ENCODE peak calls at places on chromosomes 1 and 21, in ten cellular contexts. J is fibroblast of pulmonary artery, H is lower leg skin, W is chondrocyte, E is GM23338, T is IMR-90, R is Calu3, S is transverse colon, B is adrenal gland, C is cardiac fibroblast. D is an unnamed sample.

GRCh38 chr1:39106949-39107740 is 81.0 kb downstream of the NDUFS5 start:
- DNase-seq in J (no peak), H (no peak), W (no peak), E (peak; percentile 64), T (no peak), R (no peak), S (no peak), B (no peak), C (no peak), D (no peak)

GRCh38 chr21:45826733-45827692 is 154.6 kb upstream of the COL6A1 start:
- DNase-seq in J (no peak), H (no peak), W (no peak), E (no peak), T (no peak), R (no peak), S (no peak), B (no peak), C (no peak), D (no peak)

GRCh38 chr1:27021347-27022031 is 8.8 kb upstream of the TENT5B start:
- DNase-seq in J (peak; percentile 58), H (no peak), W (no peak), E (no peak), T (peak; percentile 41), R (no peak), S (no peak), B (no peak), C (no peak), D (no peak)

GRCh38 chr1:10061276-10061675 is 28.5 kb downstream of the UBE4B start:
- DNase-seq in J (no peak), H (no peak), W (no peak), E (no peak), T (no peak), R (no peak), S (no peak), B (no peak), C (no peak), D (no peak)

GRCh38 chr21:15539376-15539775 is 190.4 kb upstream of the USP25 start:
- DNase-seq in J (no peak), H (no peak), W (no peak), E (no peak), T (no peak), R (no peak), S (no peak), B (no peak), C (no peak), D (no peak)

GRCh38 chr1:171653796-171654704 is 1.6 kb upstream of the MYOC start:
- DNase-seq in J (peak; percentile 52), H (no peak), W (no peak), E (no peak), T (peak; percentile 10), R (peak; percentile 17), S (no peak), B (no peak), C (peak; percentile 9), D (no peak)

GRCh38 chr1:16292739-16293138 is 55.8 kb upstream of the CPLANE2 start:
- DNase-seq in J (no peak), H (no peak), W (no peak), E (no peak), T (no peak), R (no peak), S (no peak), B (no peak), C (no peak), D (no peak)

GRCh38 chr1:203713125-203713524 is 51.9 kb upstream of the LAX1 start:
- DNase-seq in J (no peak), H (no peak), W (no peak), E (no peak), T (no peak), R (no peak), S (no peak), B (no peak), C (no peak), D (no peak)

GRCh38 chr1:230243583-230244377 is 176.7 kb downstream of the GALNT2 start:
- DNase-seq in J (peak; percentile 45), H (no peak), W (no peak), E (no peak), T (peak; percentile 76), R (no peak), S (no peak), B (no peak), C (peak; percentile 58), D (no peak)

GRCh38 chr1:19809044-19809750 is 5.9 kb downstream of the RNF186 start:
- DNase-seq in J (no peak), H (no peak), W (no peak), E (peak; percentile 38), T (no peak), R (no peak), S (peak; percentile 48), B (no peak), C (no peak), D (no peak)

GRCh38 chr1:75130865-75131592 is 3.2 kb upstream of the LHX8 start:
- DNase-seq in J (no peak), H (no peak), W (no peak), E (peak; percentile 76), T (no peak), R (no peak), S (no peak), B (no peak), C (no peak), D (no peak)

GRCh38 chr1:185632659-185633428 is 101.3 kb upstream of the HMCN1 start:
- DNase-seq in J (peak; percentile 81), H (no peak), W (no peak), E (no peak), T (peak; percentile 34), R (no peak), S (no peak), B (no peak), C (peak; percentile 73), D (peak; percentile 89)

GRCh38 chr1:224057461-224058199 is 56.3 kb upstream of the FBXO28 start:
- DNase-seq in J (no peak), H (no peak), W (no peak), E (no peak), T (no peak), R (no peak), S (no peak), B (no peak), C (no peak), D (no peak)

DNA sequence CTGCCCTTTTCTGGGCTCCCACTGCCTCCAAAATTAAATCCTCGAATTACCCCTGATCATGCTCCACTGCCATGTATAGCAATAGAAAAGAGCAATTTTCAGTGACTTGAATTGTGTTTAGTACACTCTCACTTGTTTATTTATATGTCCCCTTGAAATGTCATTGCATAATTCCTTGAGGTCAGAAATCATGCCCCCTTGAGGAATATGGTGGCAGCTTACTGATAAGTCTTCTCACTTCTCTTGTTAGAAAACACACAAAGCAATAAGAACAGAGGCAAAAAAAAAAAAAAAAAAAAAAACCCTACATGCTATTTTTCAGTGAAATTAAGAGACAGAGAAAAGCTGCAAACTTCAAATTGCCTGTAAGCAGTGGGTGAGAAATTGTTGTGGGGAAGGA is 37.5 kb downstream of the GPR88 start:
- DNase-seq in J (no peak), H (no peak), W (no peak), E (peak; percentile 18), T (no peak), R (no peak), S (no peak), B (no peak), C (no peak), D (peak; percentile 49)
- TF ChIP-seq CTCF in J (no peak), H (no peak), W (no peak), E (no peak), T (no peak), R (no peak), S (no peak), B (no peak), C (no peak), D (no peak)

DNA sequence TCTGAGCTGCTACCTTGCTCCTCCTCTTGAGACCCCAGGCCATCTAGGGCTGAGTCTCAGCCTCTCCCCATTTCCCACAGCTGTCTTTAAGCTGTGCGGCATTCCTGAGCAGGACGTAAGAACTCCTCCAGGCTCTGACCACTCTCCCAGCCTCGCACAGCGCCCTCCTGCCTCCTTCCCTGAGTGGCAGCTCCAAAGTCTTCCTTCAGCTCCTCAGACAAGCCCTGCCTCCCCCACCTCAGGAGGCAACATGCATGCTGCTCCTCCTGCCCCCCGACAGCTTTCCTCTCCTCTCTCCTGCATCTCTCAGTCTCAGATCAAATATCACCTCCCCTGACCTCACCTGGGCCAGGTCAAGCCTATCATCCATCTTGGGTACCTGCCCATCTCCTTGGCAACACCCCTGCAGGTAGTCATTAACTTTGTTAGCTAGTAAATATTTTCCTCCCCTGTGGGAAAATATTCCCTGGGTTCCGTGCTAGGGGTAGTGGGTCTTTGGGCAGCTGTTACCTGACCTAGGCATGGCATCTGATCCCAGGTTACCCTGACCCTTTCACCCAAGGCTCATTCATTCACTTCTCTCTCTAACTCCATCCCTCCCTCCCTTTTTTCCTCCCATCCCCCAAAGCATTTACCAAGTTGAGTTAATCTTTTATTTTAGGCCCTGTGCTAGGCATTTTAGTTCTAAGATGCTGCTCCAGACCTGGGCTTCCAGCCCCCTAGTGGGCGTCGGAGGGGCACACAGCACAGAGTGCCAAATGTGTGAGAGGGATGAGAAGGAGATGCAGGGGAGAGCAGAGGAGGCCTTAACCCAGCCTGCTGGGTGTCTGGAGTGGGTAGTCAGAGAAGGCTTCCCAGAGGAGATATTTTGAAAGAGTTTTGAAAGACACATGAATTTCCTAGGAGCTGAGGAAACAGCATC is 419.9 kb downstream of the PTPRU start:
- DNase-seq in J (no peak), H (peak; percentile 52), W (no peak), E (peak; percentile 72), T (peak; percentile 16), R (peak; percentile 48), S (no peak), B (no peak), C (no peak), D (peak; percentile 4)
- TF ChIP-seq CTCF in J (peak; percentile 45), H (no peak), W (peak; percentile 62), E (peak; percentile 74), T (peak; percentile 39), R (peak; percentile 47), S (no peak), B (no peak), C (peak; percentile 25), D (peak; percentile 59)

GRCh38 chr1:84876353-84876752 is 16.7 kb downstream of the LPAR3 start:
- DNase-seq in J (no peak), H (no peak), W (no peak), E (no peak), T (no peak), R (no peak), S (no peak), B (no peak), C (no peak), D (no peak)
- TF ChIP-seq CTCF in J (no peak), H (no peak), W (no peak), E (no peak), T (no peak), R (no peak), S (no peak), B (no peak), C (no peak), D (no peak)

DNA sequence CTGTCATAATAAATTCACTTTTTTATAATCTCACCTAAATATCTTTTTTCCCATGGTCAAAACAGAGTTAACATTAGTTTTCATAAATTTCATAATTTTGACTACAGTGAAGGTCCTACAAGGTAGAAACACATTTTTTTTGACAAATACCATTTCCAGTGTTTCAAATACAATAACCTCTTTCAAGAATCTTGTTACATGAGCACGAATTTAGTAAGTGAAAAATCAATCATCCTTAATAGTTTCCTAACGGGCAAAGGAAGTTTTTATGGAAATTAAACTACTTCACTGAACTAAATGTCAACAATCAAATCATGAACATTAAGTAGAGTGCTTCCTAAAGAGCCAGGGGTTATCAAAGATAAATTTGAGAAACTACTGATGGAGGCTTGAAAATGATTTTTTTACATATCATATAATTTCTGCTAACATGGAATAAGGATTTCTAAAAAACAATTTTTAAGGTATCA is 35.4 kb downstream of the ABL2 start:
- DNase-seq in J (no peak), H (no peak), W (no peak), E (no peak), T (no peak), R (no peak), S (no peak), B (no peak), C (no peak), D (no peak)
- TF ChIP-seq CTCF in J (no peak), H (no peak), W (no peak), E (no peak), T (no peak), R (no peak), S (no peak), B (no peak), C (no peak), D (no peak)

D was measured in NB4.